ENCODE peak calls at places on chromosomes 2 and 18, in four cellular contexts. L, W, B and Q are unnamed samples.

GRCh38 chr2:10457846-10458563 is 9.9 kb upstream of the ODC1 start:
- DNase-seq in L (peak), W (no peak), B (no peak), Q (no peak)

GRCh38 chr2:55616509-55617159 is 788 bp downstream of the PPP4R3B start:
- DNase-seq in L (peak), W (no peak), B (no peak), Q (no peak)

GRCh38 chr2:65980531-65980930 is 454.4 kb upstream of the MEIS1 start:
- DNase-seq in L (no peak), W (no peak), B (no peak), Q (no peak)

GRCh38 chr2:128498589-128498988 is 179.9 kb upstream of the HS6ST1 start:
- DNase-seq in L (no peak), W (no peak), B (no peak), Q (no peak)

GRCh38 chr2:240464514-240465241 is 29.2 kb downstream of the GPC1 start:
- DNase-seq in L (no peak), W (peak), B (no peak), Q (no peak)

GRCh38 chr18:63879684-63880083 is 7.8 kb upstream of the SERPINB2 start:
- DNase-seq in L (peak), W (no peak), B (no peak), Q (no peak)

GRCh38 chr18:13443546-13443945 is 225.0 kb downstream of the LDLRAD4 start:
- DNase-seq in L (no peak), W (no peak), B (no peak), Q (no peak)

GRCh38 chr2:113342650-113343049 is 63.9 kb upstream of the PAX8 start:
- DNase-seq in L (no peak), W (no peak), B (no peak), Q (no peak)

GRCh38 chr2:118056165-118056534 is 32.1 kb upstream of the INSIG2 start:
- DNase-seq in L (no peak), W (no peak), B (no peak), Q (no peak)

GRCh38 chr2:173647681-173648350 is 293.1 kb downstream of the CDCA7 start:
- DNase-seq in L (no peak), W (no peak), B (no peak), Q (no peak)

GRCh38 chr18:57837917-57838548 is 34.9 kb upstream of the ATP8B1 start:
- DNase-seq in L (peak), W (no peak), B (no peak), Q (no peak)

GRCh38 chr2:222776792-222777191 is 84.0 kb upstream of the ACSL3 start:
- DNase-seq in L (no peak), W (no peak), B (no peak), Q (no peak)

GRCh38 chr2:130336877-130337734 is 5.6 kb upstream of the IMP4 start:
- DNase-seq in L (peak), W (peak), B (no peak), Q (peak)

GRCh38 chr2:199955007-199955338 is 318 bp downstream of the TYW5 start:
- DNase-seq in L (peak), W (no peak), B (peak), Q (no peak)

GRCh38 chr2:138732651-138733050 is 47.5 kb downstream of the NXPH2 start:
- DNase-seq in L (no peak), W (no peak), B (no peak), Q (no peak)

GRCh38 chr2:188114014-188114413 is 177.7 kb upstream of the GULP1 start:
- DNase-seq in L (peak), W (no peak), B (peak), Q (no peak)

GRCh38 chr2:160337728-160338127 is 137.7 kb upstream of the ITGB6 start:
- DNase-seq in L (peak), W (no peak), B (no peak), Q (no peak)

GRCh38 chr2:6986894-6987487 is 69.8 kb downstream of the RNF144A start:
- DNase-seq in L (peak), W (no peak), B (no peak), Q (no peak)

GRCh38 chr2:48483506-48483905 is 46.4 kb upstream of the STON1 start:
- DNase-seq in L (no peak), W (no peak), B (no peak), Q (no peak)

GRCh38 chr2:69184224-69184623 is 171.2 kb downstream of the ANTXR1 start:
- DNase-seq in L (no peak), W (no peak), B (no peak), Q (no peak)

GRCh38 chr2:128777091-128778045 is 458.7 kb upstream of the HS6ST1 start:
- DNase-seq in L (no peak), W (no peak), B (no peak), Q (no peak)

GRCh38 chr2:33229646-33230045 is 246.8 kb upstream of the RASGRP3 start:
- DNase-seq in L (no peak), W (no peak), B (no peak), Q (no peak)

GRCh38 chr2:199460101-199460671 is 2.4 kb upstream of the SATB2 start:
- DNase-seq in L (no peak), W (no peak), B (no peak), Q (no peak)

GRCh38 chr18:3055201-3055600 is 42.3 kb upstream of the LPIN2 start:
- DNase-seq in L (no peak), W (no peak), B (no peak), Q (no peak)

GRCh38 chr2:95289251-95289650 is 7.9 kb upstream of the KCNIP3 start:
- DNase-seq in L (no peak), W (no peak), B (no peak), Q (no peak)